ENCODE peak calls at places on chromosomes 6 and 20, in ten cellular contexts. M, V, D, F, B, X, H, N, C and Q are unnamed samples.

GRCh38 chr6:19866199-19866872 is 29.2 kb downstream of the ID4 start:
- DNase-seq in M (no peak), V (no peak), D (no peak), F (no peak), B (no peak), X (no peak), H (no peak), N (no peak), C (no peak), Q (no peak)

GRCh38 chr6:82555801-82556200 is 192.2 kb downstream of the TPBG start:
- DNase-seq in M (no peak), V (peak), D (no peak), F (no peak), B (no peak), X (no peak), H (no peak), N (no peak), C (peak), Q (no peak)

GRCh38 chr6:816510-817084 is 123.7 kb upstream of the EXOC2 start:
- DNase-seq in M (no peak), V (no peak), D (no peak), F (no peak), B (no peak), X (no peak), H (no peak), N (no peak), C (no peak), Q (no peak)

GRCh38 chr6:143680157-143680556 is 2.4 kb downstream of the PHACTR2 start:
- DNase-seq in M (no peak), V (no peak), D (no peak), F (no peak), B (no peak), X (no peak), H (no peak), N (no peak), C (no peak), Q (no peak)

GRCh38 chr6:121430514-121431460 is 4.7 kb upstream of the GJA1 start:
- DNase-seq in M (no peak), V (peak), D (peak), F (no peak), B (no peak), X (no peak), H (no peak), N (no peak), C (peak), Q (no peak)

GRCh38 chr6:139402935-139403386 is 28.5 kb upstream of the CITED2 start:
- DNase-seq in M (no peak), V (peak), D (peak), F (no peak), B (no peak), X (no peak), H (no peak), N (peak), C (peak), Q (no peak)

GRCh38 chr6:33299237-33299944 is 649 bp upstream of the RGL2 start:
- DNase-seq in M (peak), V (peak), D (peak), F (peak), B (peak), X (peak), H (peak), N (no peak), C (peak), Q (no peak)

GRCh38 chr20:57157106-57157691 is 109.2 kb downstream of the BMP7 start:
- DNase-seq in M (no peak), V (no peak), D (no peak), F (no peak), B (no peak), X (no peak), H (no peak), N (no peak), C (no peak), Q (no peak)

GRCh38 chr20:54345817-54346216 is 129.6 kb upstream of the DOK5 start:
- DNase-seq in M (no peak), V (no peak), D (peak), F (no peak), B (no peak), X (no peak), H (no peak), N (no peak), C (peak), Q (no peak)

GRCh38 chr6:168865-169455 is 123.3 kb upstream of the DUSP22 start:
- DNase-seq in M (no peak), V (peak), D (peak), F (no peak), B (no peak), X (no peak), H (no peak), N (no peak), C (peak), Q (no peak)

GRCh38 chr6:100456178-100456880 is 8.4 kb downstream of the SIM1 start:
- DNase-seq in M (no peak), V (no peak), D (no peak), F (no peak), B (no peak), X (no peak), H (no peak), N (no peak), C (no peak), Q (no peak)

GRCh38 chr6:31961616-31962015 is 2.6 kb downstream of the SKIC2 start:
- DNase-seq in M (no peak), V (no peak), D (no peak), F (no peak), B (no peak), X (no peak), H (no peak), N (no peak), C (no peak), Q (no peak)

GRCh38 chr6:12232339-12232738 is 57.8 kb upstream of the EDN1 start:
- DNase-seq in M (no peak), V (no peak), D (peak), F (no peak), B (no peak), X (no peak), H (no peak), N (no peak), C (peak), Q (no peak)

GRCh38 chr6:136058852-136059251 is 191.3 kb downstream of the MTFR2 start:
- DNase-seq in M (no peak), V (no peak), D (no peak), F (no peak), B (no peak), X (no peak), H (no peak), N (no peak), C (no peak), Q (no peak)

GRCh38 chr6:114432380-114432779 is 89.6 kb upstream of the HS3ST5 start:
- DNase-seq in M (no peak), V (no peak), D (no peak), F (no peak), B (no peak), X (no peak), H (no peak), N (no peak), C (no peak), Q (no peak)

GRCh38 chr6:52362443-52363221 is 681 bp downstream of the PAQR8 start:
- DNase-seq in M (peak), V (no peak), D (no peak), F (peak), B (peak), X (peak), H (peak), N (no peak), C (no peak), Q (no peak)

GRCh38 chr6:138454976-138455706 is 44.2 kb downstream of the NHSL1 start:
- DNase-seq in M (no peak), V (peak), D (no peak), F (no peak), B (peak), X (peak), H (no peak), N (no peak), C (no peak), Q (peak)

GRCh38 chr6:75424610-75425548 is 68.7 kb downstream of the FILIP1 start:
- DNase-seq in M (no peak), V (peak), D (no peak), F (no peak), B (no peak), X (no peak), H (no peak), N (no peak), C (no peak), Q (peak)

GRCh38 chr20:25054995-25055629 is 2.8 kb downstream of the ACSS1 start:
- DNase-seq in M (no peak), V (no peak), D (peak), F (no peak), B (no peak), X (no peak), H (no peak), N (no peak), C (peak), Q (no peak)

GRCh38 chr20:37992802-37993538 is 40.3 kb downstream of the TTI1 start:
- DNase-seq in M (no peak), V (peak), D (peak), F (no peak), B (no peak), X (no peak), H (no peak), N (no peak), C (peak), Q (peak)

GRCh38 chr6:90098025-90098474 is 198.6 kb downstream of the BACH2 start:
- DNase-seq in M (no peak), V (peak), D (peak), F (no peak), B (no peak), X (no peak), H (no peak), N (no peak), C (peak), Q (peak)

GRCh38 chr6:10725716-10726115 is 2.8 kb downstream of the TMEM14C start:
- DNase-seq in M (no peak), V (no peak), D (no peak), F (peak), B (no peak), X (no peak), H (no peak), N (no peak), C (no peak), Q (no peak)

GRCh38 chr20:57544838-57545564 is 15.9 kb upstream of the PCK1 start:
- DNase-seq in M (no peak), V (no peak), D (no peak), F (no peak), B (no peak), X (no peak), H (no peak), N (no peak), C (no peak), Q (no peak)

GRCh38 chr20:48771542-48771941 is 56.3 kb downstream of the PREX1 start:
- DNase-seq in M (no peak), V (no peak), D (peak), F (no peak), B (no peak), X (no peak), H (no peak), N (no peak), C (peak), Q (no peak)

GRCh38 chr20:23456873-23457272 is 4.2 kb upstream of the CST11 start:
- DNase-seq in M (no peak), V (no peak), D (no peak), F (no peak), B (no peak), X (no peak), H (no peak), N (no peak), C (no peak), Q (no peak)

GRCh38 chr6:168956884-168957730 is 296.5 kb downstream of the THBS2 start:
- DNase-seq in M (peak), V (peak), D (peak), F (peak), B (peak), X (peak), H (no peak), N (peak), C (peak), Q (peak)

GRCh38 chr6:142773859-142774258 is 171.1 kb downstream of the HIVEP2 start:
- DNase-seq in M (no peak), V (no peak), D (no peak), F (no peak), B (no peak), X (no peak), H (no peak), N (no peak), C (no peak), Q (no peak)

GRCh38 chr20:1684872-1685271 is 27.3 kb upstream of the SIRPG start:
- DNase-seq in M (no peak), V (no peak), D (no peak), F (no peak), B (no peak), X (no peak), H (no peak), N (no peak), C (no peak), Q (no peak)

GRCh38 chr6:151340206-151340978 is 51.0 kb downstream of the ZBTB2 start:
- DNase-seq in M (no peak), V (no peak), D (no peak), F (no peak), B (no peak), X (no peak), H (no peak), N (no peak), C (no peak), Q (no peak)

GRCh38 chr6:42179261-42179955 is 6.2 kb downstream of the GUCA1A start:
- DNase-seq in M (no peak), V (no peak), D (no peak), F (no peak), B (no peak), X (no peak), H (no peak), N (no peak), C (no peak), Q (no peak)

GRCh38 chr6:41505084-41506049 is 40.8 kb upstream of the FOXP4 start:
- DNase-seq in M (peak), V (no peak), D (peak), F (no peak), B (no peak), X (no peak), H (no peak), N (no peak), C (no peak), Q (no peak)